ENCODE peak calls at places on chromosome 17, in eight cellular contexts. D is T-cell; K is NCI-H2081; Z is stimulated activated CD8-positive, alpha-beta memory T cell treated with anti-CD3 and anti-CD28 coated beads, Interleukin-2, amount 100 ng/mL, for 1 hour; A is activated naive CD4-positive, alpha-beta T cell; B is GM19239; T is GM12892; O is LoVo. F is an unnamed sample.

GRCh38 chr17:56678249-56679144 is 85.0 kb downstream of the NOG start:
- DNase-seq in D (no peak), K (no peak), Z (no peak), A (no peak), B (no peak), T (no peak), O (no peak), F (no peak)

GRCh38 chr17:64270885-64271284 is 7.8 kb upstream of the TEX2 start:
- DNase-seq in D (no peak), K (no peak), Z (no peak), A (no peak), B (no peak), T (no peak), O (no peak), F (no peak)

GRCh38 chr17:13518271-13519000 is 83.3 kb downstream of the HS3ST3A1 start:
- DNase-seq in D (no peak), K (no peak), Z (no peak), A (no peak), B (no peak), T (no peak), O (no peak), F (no peak)

GRCh38 chr17:63659850-63660249 is 37.6 kb downstream of the MAP3K3 start:
- DNase-seq in D (no peak), K (no peak), Z (no peak), A (no peak), B (no peak), T (no peak), O (no peak), F (no peak)

GRCh38 chr17:33390479-33391027 is 97.5 kb upstream of the ASIC2 start:
- DNase-seq in D (no peak), K (no peak), Z (no peak), A (no peak), B (no peak), T (no peak), O (no peak), F (no peak)

GRCh38 chr17:69524854-69525253 is 110.4 kb downstream of the MAP2K6 start:
- DNase-seq in D (no peak), K (no peak), Z (no peak), A (no peak), B (no peak), T (no peak), O (no peak), F (no peak)

GRCh38 chr17:51474764-51475163 is 214.4 kb downstream of the UTP18 start:
- DNase-seq in D (no peak), K (no peak), Z (no peak), A (no peak), B (no peak), T (no peak), O (no peak), F (no peak)

GRCh38 chr17:27586203-27586701 is 44.7 kb upstream of the LGALS9 start:
- DNase-seq in D (no peak), K (no peak), Z (no peak), A (no peak), B (no peak), T (no peak), O (no peak), F (no peak)

GRCh38 chr17:20268700-20269475 is 198.5 kb downstream of the LGALS9B start:
- DNase-seq in D (no peak), K (no peak), Z (no peak), A (no peak), B (no peak), T (no peak), O (no peak), F (no peak)

GRCh38 chr17:596287-596686 is 118.4 kb downstream of the VPS53 start:
- DNase-seq in D (no peak), K (no peak), Z (no peak), A (no peak), B (no peak), T (no peak), O (no peak), F (no peak)

GRCh38 chr17:37609170-37610040 is at the start of gene SYNRG:
- DNase-seq in D (peak; percentile 91), K (peak; percentile 98), Z (peak; percentile 91), A (peak; percentile 91), B (peak; percentile 94), T (peak; percentile 95), O (peak; percentile 97), F (peak; percentile 94)

GRCh38 chr17:55576237-55576998 is 65.2 kb upstream of the SMIM36 start:
- DNase-seq in D (no peak), K (no peak), Z (no peak), A (no peak), B (no peak), T (no peak), O (peak; percentile 66), F (peak; percentile 41)

GRCh38 chr17:77445908-77446535 is 305.3 kb downstream of the SEC14L1 start:
- DNase-seq in D (peak; percentile 48), K (no peak), Z (no peak), A (peak; percentile 46), B (no peak), T (no peak), O (no peak), F (no peak)

GRCh38 chr17:66750756-66751543 is 84.0 kb upstream of the CACNG5 start:
- DNase-seq in D (no peak), K (no peak), Z (no peak), A (no peak), B (no peak), T (no peak), O (no peak), F (no peak)

GRCh38 chr17:34307110-34307509 is 12.1 kb upstream of the CCL8 start:
- DNase-seq in D (no peak), K (no peak), Z (no peak), A (no peak), B (no peak), T (no peak), O (no peak), F (no peak)

GRCh38 chr17:48024149-48025039 is 13.2 kb downstream of the COPZ2 start:
- DNase-seq in D (no peak), K (peak; percentile 64), Z (no peak), A (no peak), B (no peak), T (no peak), O (peak; percentile 88), F (no peak)

GRCh38 chr17:30226878-30227277 is 8.6 kb downstream of the SLC6A4 start:
- DNase-seq in D (no peak), K (no peak), Z (no peak), A (no peak), B (no peak), T (no peak), O (no peak), F (no peak)

GRCh38 chr17:234163-235047 is 53.0 kb upstream of the DOC2B start:
- DNase-seq in D (no peak), K (no peak), Z (no peak), A (no peak), B (no peak), T (no peak), O (no peak), F (no peak)

GRCh38 chr17:41681776-41682175 is 6.9 kb upstream of the EIF1 start:
- DNase-seq in D (no peak), K (no peak), Z (no peak), A (no peak), B (no peak), T (no peak), O (no peak), F (no peak)

GRCh38 chr17:78105101-78105500 is 23.5 kb downstream of the TMC6 start:
- DNase-seq in D (no peak), K (no peak), Z (no peak), A (no peak), B (no peak), T (no peak), O (no peak), F (no peak)

GRCh38 chr17:42107597-42108576 is 4.6 kb downstream of the DHX58 start:
- DNase-seq in D (peak; percentile 74), K (peak; percentile 94), Z (peak; percentile 82), A (peak; percentile 89), B (peak; percentile 96), T (peak; percentile 99), O (no peak), F (peak; percentile 29)

GRCh38 chr17:81731271-81731670 is 19.2 kb downstream of the SLC25A10 start:
- DNase-seq in D (no peak), K (no peak), Z (no peak), A (no peak), B (no peak), T (no peak), O (no peak), F (no peak)

GRCh38 chr17:77429985-77430752 is 289.4 kb downstream of the SEC14L1 start:
- DNase-seq in D (peak; percentile 69), K (peak; percentile 48), Z (peak; percentile 76), A (peak; percentile 68), B (peak; percentile 76), T (peak; percentile 80), O (no peak), F (peak; percentile 80)

GRCh38 chr17:40190197-40191021 is 13.1 kb downstream of the RAPGEFL1 start:
- DNase-seq in D (no peak), K (peak; percentile 21), Z (no peak), A (no peak), B (peak; percentile 46), T (no peak), O (no peak), F (no peak)